ENCODE peak calls at places on chromosome 10, in seven cellular contexts. One of them, this sample, is unnamed.

GRCh38 chr10:8460626-8461025 is 406.1 kb downstream of the GATA3 start:
- DNase-seq in NCI-H187: no peak
- DNase-seq in stimulated activated CD4-positive, alpha-beta T cell treated with anti-CD3 and anti-CD28 coated beads, Interleukin-4, amount 100 ng/mL, for 1 hour: no peak
- DNase-seq in colonic mucosa: no peak
- DNase-seq in LoVo: no peak
- DNase-seq in BJ: no peak
- DNase-seq in fibroblast of villous mesenchyme: no peak
- DNase-seq in this sample: no peak

GRCh38 chr10:108039821-108040584 is 875.5 kb upstream of the SORCS1 start:
- DNase-seq in NCI-H187: no peak
- DNase-seq in stimulated activated CD4-positive, alpha-beta T cell treated with anti-CD3 and anti-CD28 coated beads, Interleukin-4, amount 100 ng/mL, for 1 hour: no peak
- DNase-seq in colonic mucosa: no peak
- DNase-seq in LoVo: peak; percentile 36
- DNase-seq in BJ: no peak
- DNase-seq in fibroblast of villous mesenchyme: no peak
- DNase-seq in this sample: no peak

GRCh38 chr10:43888551-43888950 is 239.9 kb upstream of the ZNF32 start:
- DNase-seq in NCI-H187: no peak
- DNase-seq in stimulated activated CD4-positive, alpha-beta T cell treated with anti-CD3 and anti-CD28 coated beads, Interleukin-4, amount 100 ng/mL, for 1 hour: no peak
- DNase-seq in colonic mucosa: no peak
- DNase-seq in LoVo: no peak
- DNase-seq in BJ: peak; percentile 74
- DNase-seq in fibroblast of villous mesenchyme: peak; percentile 95
- DNase-seq in this sample: no peak

GRCh38 chr10:43125881-43126731 is 12.1 kb upstream of the CSGALNACT2 start:
- DNase-seq in NCI-H187: no peak
- DNase-seq in stimulated activated CD4-positive, alpha-beta T cell treated with anti-CD3 and anti-CD28 coated beads, Interleukin-4, amount 100 ng/mL, for 1 hour: no peak
- DNase-seq in colonic mucosa: peak; percentile 12
- DNase-seq in LoVo: no peak
- DNase-seq in BJ: no peak
- DNase-seq in fibroblast of villous mesenchyme: no peak
- DNase-seq in this sample: no peak

GRCh38 chr10:49745756-49746155 is 16.4 kb downstream of the OGDHL start:
- DNase-seq in NCI-H187: no peak
- DNase-seq in stimulated activated CD4-positive, alpha-beta T cell treated with anti-CD3 and anti-CD28 coated beads, Interleukin-4, amount 100 ng/mL, for 1 hour: no peak
- DNase-seq in colonic mucosa: no peak
- DNase-seq in LoVo: no peak
- DNase-seq in BJ: no peak
- DNase-seq in fibroblast of villous mesenchyme: no peak
- DNase-seq in this sample: no peak

GRCh38 chr10:87842220-87842641 is 21.1 kb downstream of the KLLN start:
- DNase-seq in NCI-H187: no peak
- DNase-seq in stimulated activated CD4-positive, alpha-beta T cell treated with anti-CD3 and anti-CD28 coated beads, Interleukin-4, amount 100 ng/mL, for 1 hour: no peak
- DNase-seq in colonic mucosa: peak; percentile 73
- DNase-seq in LoVo: peak; percentile 93
- DNase-seq in BJ: no peak
- DNase-seq in fibroblast of villous mesenchyme: no peak
- DNase-seq in this sample: no peak

GRCh38 chr10:124917939-124918830 is 23.7 kb upstream of the ZRANB1 start:
- DNase-seq in NCI-H187: no peak
- DNase-seq in stimulated activated CD4-positive, alpha-beta T cell treated with anti-CD3 and anti-CD28 coated beads, Interleukin-4, amount 100 ng/mL, for 1 hour: no peak
- DNase-seq in colonic mucosa: peak; percentile 24
- DNase-seq in LoVo: peak; percentile 47
- DNase-seq in BJ: no peak
- DNase-seq in fibroblast of villous mesenchyme: peak; percentile 82
- DNase-seq in this sample: no peak

GRCh38 chr10:96097865-96098264 is 32.2 kb upstream of the ZNF518A start:
- DNase-seq in NCI-H187: no peak
- DNase-seq in stimulated activated CD4-positive, alpha-beta T cell treated with anti-CD3 and anti-CD28 coated beads, Interleukin-4, amount 100 ng/mL, for 1 hour: no peak
- DNase-seq in colonic mucosa: no peak
- DNase-seq in LoVo: no peak
- DNase-seq in BJ: no peak
- DNase-seq in fibroblast of villous mesenchyme: no peak
- DNase-seq in this sample: no peak

This sample was measured in NCI-H460.